ENCODE peak calls at places on chromosomes 5 and 9, in four cellular contexts. D is GM12878, H is NT2/D1, L is HCT116. F is an unnamed sample.

GRCh38 chr5:132211787-132212186 is 15.9 kb downstream of the P4HA2 start:
- DNase-seq in D (no peak), H (no peak), L (no peak), F (no peak)

GRCh38 chr9:137319976-137320551 is 18.0 kb upstream of the NRARP start:
- DNase-seq in D (no peak), H (no peak), L (no peak), F (peak)

GRCh38 chr9:12538842-12539584 is 154.2 kb upstream of the TYRP1 start:
- DNase-seq in D (no peak), H (no peak), L (no peak), F (no peak)

GRCh38 chr5:116494784-116495480 is 79.7 kb downstream of the SEMA6A start:
- DNase-seq in D (no peak), H (no peak), L (no peak), F (no peak)

GRCh38 chr5:147685991-147686390 is 96.5 kb downstream of the JAKMIP2 start:
- DNase-seq in D (no peak), H (no peak), L (no peak), F (no peak)

GRCh38 chr9:130144703-130145102 is 27.5 kb upstream of the NCS1 start:
- DNase-seq in D (no peak), H (no peak), L (no peak), F (no peak)

GRCh38 chr9:114282926-114283325 is 40.0 kb upstream of the ORM1 start:
- DNase-seq in D (no peak), H (no peak), L (no peak), F (peak)

GRCh38 chr9:36881316-36882116 is 152.6 kb downstream of the PAX5 start:
- DNase-seq in D (no peak), H (no peak), L (no peak), F (no peak)

GRCh38 chr9:113484258-113484730 is 20.8 kb downstream of the RGS3 start:
- DNase-seq in D (no peak), H (no peak), L (no peak), F (peak)

GRCh38 chr9:113462781-113463286 is 693 bp upstream of the RGS3 start:
- DNase-seq in D (no peak), H (no peak), L (no peak), F (no peak)

GRCh38 chr5:158514353-158514960 is 585.3 kb downstream of the EBF1 start:
- DNase-seq in D (no peak), H (no peak), L (no peak), F (no peak)

GRCh38 chr5:77218263-77218662 is 7.8 kb downstream of the PDE8B start:
- DNase-seq in D (no peak), H (no peak), L (no peak), F (peak)

GRCh38 chr9:127991017-127991756 is 10.4 kb upstream of the EEIG1 start:
- DNase-seq in D (no peak), H (no peak), L (no peak), F (no peak)

GRCh38 chr5:127922603-127923002 is 161.0 kb upstream of the SLC12A2 start:
- DNase-seq in D (no peak), H (no peak), L (no peak), F (no peak)

GRCh38 chr9:11457809-11458785 is 845.3 kb upstream of the PTPRD start:
- DNase-seq in D (no peak), H (no peak), L (no peak), F (peak)
- TF ChIP-seq YY1 in D (no peak), H (no peak), L (no peak), F (no peak)

GRCh38 chr9:9912459-9912858 is 700.3 kb downstream of the PTPRD start:
- DNase-seq in D (no peak), H (no peak), L (no peak), F (peak)
- TF ChIP-seq YY1 in D (no peak), H (no peak), L (no peak), F (no peak)

GRCh38 chr9:112379177-112380101 is 469 bp upstream of the HSDL2 start:
- DNase-seq in D (peak), H (peak), L (peak), F (peak)

GRCh38 chr9:112380102-112380581 is at the start of gene HSDL2:
- DNase-seq in D (no peak), H (no peak), L (no peak), F (no peak)

GRCh38 chr9:112377684-112378344 is 2.1 kb upstream of the HSDL2 start:
- DNase-seq in D (no peak), H (no peak), L (no peak), F (no peak)

GRCh38 chr9:112377087-112377486 is 2.8 kb upstream of the HSDL2 start:
- DNase-seq in D (no peak), H (no peak), L (no peak), F (no peak)

DNA sequence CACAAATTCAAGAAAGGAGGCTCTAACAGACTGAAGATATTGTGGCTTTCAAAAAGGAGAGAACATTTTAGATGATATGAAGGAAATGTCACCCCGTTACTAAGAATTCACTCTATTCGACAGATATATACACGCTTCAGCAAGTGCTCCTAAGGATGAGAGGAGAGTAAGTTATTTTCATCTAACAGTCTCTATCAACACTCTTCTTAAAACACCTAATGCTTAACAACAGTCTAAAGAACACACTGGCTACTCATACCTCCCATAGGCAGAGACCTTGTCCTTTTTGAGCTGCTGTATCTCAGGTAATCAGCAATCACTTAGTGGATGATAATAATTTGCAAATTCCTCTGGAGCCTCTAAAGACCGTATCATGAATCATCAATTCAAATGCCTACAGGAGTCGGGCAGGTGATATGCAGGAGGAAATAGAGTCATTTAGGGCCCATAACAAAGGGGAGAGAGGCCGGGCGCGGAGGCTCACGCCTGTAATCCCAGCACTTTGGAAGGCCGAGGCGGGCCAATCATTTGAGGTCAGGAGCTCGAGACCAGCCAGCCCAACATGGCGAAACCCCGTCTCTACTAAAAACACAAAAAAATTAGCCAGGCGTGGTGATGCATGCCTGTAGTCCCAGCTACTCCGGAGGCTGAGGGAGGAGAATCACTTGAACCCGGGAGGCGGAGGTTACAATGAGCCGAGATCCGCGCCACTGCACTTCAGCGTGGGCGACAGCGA is 1.3 kb upstream of the HSDL2 start:
- DNase-seq in D (no peak), H (peak), L (no peak), F (no peak)
- TF ChIP-seq YY1 in D (no peak), H (no peak), L (no peak), F (no peak)

GRCh38 chr5:139669681-139670368 is 21.7 kb downstream of the CXXC5 start:
- DNase-seq in D (no peak), H (no peak), L (no peak), F (peak)
- TF ChIP-seq YY1 in D (no peak), H (no peak), L (no peak), F (no peak)

GRCh38 chr5:15350614-15351013 is 149.4 kb upstream of the FBXL7 start:
- DNase-seq in D (no peak), H (no peak), L (no peak), F (no peak)
- TF ChIP-seq YY1 in D (no peak), H (no peak), L (no peak), F (no peak)

DNA sequence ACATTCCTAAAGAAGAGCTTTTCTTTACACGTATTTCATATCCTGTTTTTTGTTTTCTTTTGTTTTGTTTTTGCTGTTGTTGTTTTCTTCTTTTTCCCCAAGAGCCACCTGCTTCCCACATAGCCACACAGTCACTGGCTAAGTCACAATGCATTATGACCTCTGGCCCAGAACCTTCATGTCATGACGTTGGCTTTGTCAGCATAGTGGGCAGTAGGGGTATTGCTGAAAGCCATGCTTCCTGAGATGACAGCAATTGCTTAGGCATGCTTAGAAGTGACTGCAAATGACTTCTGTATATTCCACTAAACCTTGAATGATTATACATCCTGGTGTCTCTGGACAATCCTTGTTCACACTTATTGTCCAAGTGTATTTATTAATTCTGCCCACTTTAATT is 375.8 kb downstream of the TAF11L14 start:
- DNase-seq in D (no peak), H (no peak), L (no peak), F (no peak)
- TF ChIP-seq YY1 in D (no peak), H (no peak), L (no peak), F (no peak)

GRCh38 chr5:153896701-153897100 is 142.0 kb downstream of the FAM114A2 start:
- DNase-seq in D (peak), H (no peak), L (no peak), F (no peak)
- TF ChIP-seq YY1 in D (peak), H (no peak), L (no peak), F (no peak)

DNA sequence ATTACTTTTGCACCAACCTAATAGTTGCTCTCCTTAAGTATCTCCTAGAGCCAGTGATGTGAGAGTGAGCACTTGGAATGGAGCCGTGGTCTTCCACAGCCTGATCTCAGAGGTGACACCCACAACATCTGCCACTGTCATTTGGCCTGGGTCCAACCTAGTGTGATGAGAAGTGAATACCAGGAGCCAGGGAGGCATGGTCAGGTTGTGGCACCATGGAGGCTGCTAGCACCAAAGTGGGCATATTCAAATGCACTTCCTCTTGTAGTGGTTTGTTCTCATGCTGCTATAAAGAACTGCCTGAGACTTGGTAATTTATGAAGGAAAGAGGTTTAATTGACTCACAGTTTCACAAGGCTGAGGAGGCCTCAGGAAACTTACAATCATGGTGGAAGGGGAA is 22.6 kb upstream of the CEP72 start:
- DNase-seq in D (no peak), H (no peak), L (no peak), F (no peak)
- TF ChIP-seq YY1 in D (no peak), H (no peak), L (no peak), F (no peak)

GRCh38 chr5:107313921-107314320 is 356.8 kb downstream of the EFNA5 start:
- DNase-seq in D (no peak), H (no peak), L (no peak), F (no peak)

GRCh38 chr5:107319921-107320320 is 350.8 kb downstream of the EFNA5 start:
- DNase-seq in D (no peak), H (no peak), L (no peak), F (no peak)

GRCh38 chr5:107313098-107313497 is 357.6 kb downstream of the EFNA5 start:
- DNase-seq in D (no peak), H (no peak), L (no peak), F (no peak)

GRCh38 chr5:107310181-107310580 is 360.6 kb downstream of the EFNA5 start:
- DNase-seq in D (no peak), H (no peak), L (no peak), F (no peak)

GRCh38 chr5:107314330-107314729 is 356.4 kb downstream of the EFNA5 start:
- DNase-seq in D (no peak), H (no peak), L (no peak), F (no peak)
- TF ChIP-seq YY1 in D (no peak), H (no peak), L (no peak), F (no peak)

GRCh38 chr5:138920181-138920580 is 45.0 kb upstream of the LRRTM2 start:
- DNase-seq in D (no peak), H (no peak), L (no peak), F (no peak)

GRCh38 chr5:138918680-138919079 is 43.5 kb upstream of the LRRTM2 start:
- DNase-seq in D (no peak), H (no peak), L (no peak), F (no peak)

GRCh38 chr5:138926257-138926656 is 51.1 kb upstream of the LRRTM2 start:
- DNase-seq in D (no peak), H (no peak), L (no peak), F (no peak)

GRCh38 chr5:138925090-138925635 is 50.0 kb upstream of the LRRTM2 start:
- DNase-seq in D (no peak), H (no peak), L (no peak), F (no peak)

DNA sequence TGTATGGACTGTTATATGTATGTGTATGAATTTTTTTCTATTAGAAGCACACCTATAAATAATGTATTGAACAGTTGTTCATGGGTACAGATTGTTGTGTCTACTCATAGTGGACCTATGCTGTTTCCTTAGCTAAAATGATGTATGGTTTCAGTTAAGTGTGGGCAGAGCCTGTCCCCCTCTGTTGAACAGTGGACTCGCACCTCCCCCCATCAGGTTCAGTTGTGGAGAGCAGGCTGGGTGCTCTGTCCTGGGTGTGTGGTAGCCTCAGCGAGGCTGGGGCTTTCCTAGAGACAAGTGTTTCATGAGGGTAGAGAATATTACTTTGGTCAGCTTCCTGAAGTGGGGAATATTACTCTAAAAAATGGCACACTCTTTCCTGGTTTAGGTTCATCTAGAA is 47.4 kb upstream of the LRRTM2 start:
- DNase-seq in D (no peak), H (no peak), L (no peak), F (no peak)
- TF ChIP-seq YY1 in D (no peak), H (no peak), L (no peak), F (no peak)

F was measured in SK-N-SH.